ENCODE peak calls at places on chromosomes 5 and 9, in four cellular contexts. One of them, this sample, is unnamed.

GRCh38 chr5:133140311-133140710 is 88.5 kb downstream of the HSPA4 start:
- DNase-seq in HepG2: no peak
- DNase-seq in K562: no peak
- DNase-seq in GM12878: no peak
- DNase-seq in this sample: no peak

GRCh38 chr5:87649455-87649854 is 236.7 kb upstream of the CCNH start:
- DNase-seq in HepG2: no peak
- DNase-seq in K562: no peak
- DNase-seq in GM12878: no peak
- DNase-seq in this sample: no peak

GRCh38 chr9:106149956-106150355 is 455.6 kb downstream of the TMEM38B start:
- DNase-seq in HepG2: no peak
- DNase-seq in K562: no peak
- DNase-seq in GM12878: no peak
- DNase-seq in this sample: no peak

GRCh38 chr5:66701244-66701643 is 105.1 kb downstream of the MAST4 start:
- DNase-seq in HepG2: no peak
- DNase-seq in K562: no peak
- DNase-seq in GM12878: no peak
- DNase-seq in this sample: no peak

GRCh38 chr9:79774356-79774755 is 202.6 kb downstream of the TLE4 start:
- DNase-seq in HepG2: no peak
- DNase-seq in K562: no peak
- DNase-seq in GM12878: no peak
- DNase-seq in this sample: no peak

GRCh38 chr9:123081824-123082223 is 48.4 kb downstream of the GPR21 start:
- DNase-seq in HepG2: peak
- DNase-seq in K562: peak
- DNase-seq in GM12878: peak
- DNase-seq in this sample: no peak

GRCh38 chr5:111337133-111337532 is 112.9 kb downstream of the CAMK4 start:
- DNase-seq in HepG2: no peak
- DNase-seq in K562: no peak
- DNase-seq in GM12878: peak
- DNase-seq in this sample: no peak

GRCh38 chr9:80175286-80175906 is 603.6 kb downstream of the TLE4 start:
- DNase-seq in HepG2: peak
- DNase-seq in K562: peak
- DNase-seq in GM12878: no peak
- DNase-seq in this sample: no peak

GRCh38 chr9:128001411-128002298 is 20.9 kb upstream of the EEIG1 start:
- DNase-seq in HepG2: no peak
- DNase-seq in K562: peak
- DNase-seq in GM12878: no peak
- DNase-seq in this sample: peak

GRCh38 chr5:115977988-115978387 is 15.7 kb downstream of the LVRN start:
- DNase-seq in HepG2: no peak
- DNase-seq in K562: no peak
- DNase-seq in GM12878: no peak
- DNase-seq in this sample: no peak

GRCh38 chr5:61371474-61371873 is 39.4 kb downstream of the ZSWIM6 start:
- DNase-seq in HepG2: no peak
- DNase-seq in K562: no peak
- DNase-seq in GM12878: no peak
- DNase-seq in this sample: no peak

GRCh38 chr5:171310816-171311697 is 2.0 kb downstream of the TLX3 start:
- DNase-seq in HepG2: no peak
- DNase-seq in K562: no peak
- DNase-seq in GM12878: no peak
- DNase-seq in this sample: peak

GRCh38 chr9:136255896-136256890 is 10.6 kb upstream of the QSOX2 start:
- DNase-seq in HepG2: no peak
- DNase-seq in K562: peak
- DNase-seq in GM12878: no peak
- DNase-seq in this sample: no peak

GRCh38 chr5:63439537-63439936 is 522.7 kb downstream of the HTR1A start:
- DNase-seq in HepG2: no peak
- DNase-seq in K562: no peak
- DNase-seq in GM12878: no peak
- DNase-seq in this sample: no peak

GRCh38 chr5:164518741-164519080 is 1013.3 kb downstream of the MAT2B start:
- DNase-seq in HepG2: no peak
- DNase-seq in K562: no peak
- DNase-seq in GM12878: no peak
- DNase-seq in this sample: no peak

DNA sequence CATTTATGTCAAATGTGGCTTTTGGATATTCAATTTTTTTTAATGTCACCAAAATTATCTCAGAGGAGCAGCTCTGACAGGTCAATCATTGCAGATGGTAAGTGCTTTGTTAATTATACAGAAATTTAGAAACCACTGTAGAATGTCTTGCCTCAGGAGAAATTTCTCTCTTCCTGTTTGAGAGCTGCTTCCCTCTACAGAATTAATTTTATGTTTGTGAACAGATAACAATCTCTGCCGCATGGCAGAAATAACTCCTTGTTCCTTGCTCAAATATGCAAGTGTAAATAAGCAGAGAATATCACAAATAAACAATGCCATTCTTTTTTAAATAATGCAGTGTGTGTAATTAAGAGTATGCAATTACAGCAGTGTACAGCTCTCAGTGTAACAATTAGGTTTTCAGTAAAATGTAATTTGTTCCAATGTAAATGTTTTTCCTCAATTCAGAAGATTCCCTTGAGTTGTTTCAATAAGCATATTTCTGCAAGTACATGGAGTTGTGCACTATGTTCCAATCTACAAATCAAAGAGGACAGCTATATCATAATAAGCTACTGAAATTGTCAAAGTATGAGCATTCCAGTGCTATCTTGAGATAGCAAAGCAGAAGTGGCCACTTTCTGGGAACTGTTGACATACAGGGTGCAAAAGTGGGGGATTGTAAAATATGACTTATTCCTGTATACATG is 1012.8 kb downstream of the MAT2B start:
- DNase-seq in HepG2: no peak
- DNase-seq in K562: no peak
- DNase-seq in GM12878: no peak
- DNase-seq in this sample: no peak
- TF ChIP-seq TCF7 in HepG2: no peak
- TF ChIP-seq TCF7 in K562: no peak
- TF ChIP-seq TCF7 in GM12878: no peak
- TF ChIP-seq TCF7 in this sample: no peak

GRCh38 chr5:113151641-113152040 is 175.0 kb downstream of the DCP2 start:
- DNase-seq in HepG2: no peak
- DNase-seq in K562: no peak
- DNase-seq in GM12878: no peak
- DNase-seq in this sample: no peak

GRCh38 chr5:113150221-113150620 is 173.6 kb downstream of the DCP2 start:
- DNase-seq in HepG2: no peak
- DNase-seq in K562: no peak
- DNase-seq in GM12878: no peak
- DNase-seq in this sample: no peak

GRCh38 chr5:113150821-113151220 is 174.2 kb downstream of the DCP2 start:
- DNase-seq in HepG2: no peak
- DNase-seq in K562: no peak
- DNase-seq in GM12878: no peak
- DNase-seq in this sample: no peak

GRCh38 chr5:113147088-113147487 is 170.5 kb downstream of the DCP2 start:
- DNase-seq in HepG2: no peak
- DNase-seq in K562: no peak
- DNase-seq in GM12878: no peak
- DNase-seq in this sample: no peak

DNA sequence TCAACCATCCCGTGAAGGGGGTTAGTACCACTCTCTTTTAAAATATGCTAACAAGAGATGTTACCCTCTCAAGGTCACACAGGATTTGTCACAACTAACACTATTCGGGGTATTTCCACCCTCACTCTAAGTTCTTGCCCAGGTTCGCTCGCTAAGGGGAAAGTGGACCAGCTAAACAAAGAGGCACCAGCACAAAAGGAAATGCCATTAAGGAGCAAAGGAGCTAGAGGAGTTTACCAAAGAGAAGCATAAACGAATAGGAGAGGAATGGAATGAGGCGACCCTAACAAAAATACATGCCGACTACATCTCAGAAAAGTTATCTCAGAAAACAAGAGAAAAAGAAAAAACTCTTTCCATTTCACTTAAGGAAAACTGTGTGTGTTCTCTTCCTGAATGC is 170.9 kb downstream of the DCP2 start:
- DNase-seq in HepG2: no peak
- DNase-seq in K562: no peak
- DNase-seq in GM12878: no peak
- DNase-seq in this sample: no peak
- TF ChIP-seq TCF7 in HepG2: no peak
- TF ChIP-seq TCF7 in K562: no peak
- TF ChIP-seq TCF7 in GM12878: no peak
- TF ChIP-seq TCF7 in this sample: no peak

DNA sequence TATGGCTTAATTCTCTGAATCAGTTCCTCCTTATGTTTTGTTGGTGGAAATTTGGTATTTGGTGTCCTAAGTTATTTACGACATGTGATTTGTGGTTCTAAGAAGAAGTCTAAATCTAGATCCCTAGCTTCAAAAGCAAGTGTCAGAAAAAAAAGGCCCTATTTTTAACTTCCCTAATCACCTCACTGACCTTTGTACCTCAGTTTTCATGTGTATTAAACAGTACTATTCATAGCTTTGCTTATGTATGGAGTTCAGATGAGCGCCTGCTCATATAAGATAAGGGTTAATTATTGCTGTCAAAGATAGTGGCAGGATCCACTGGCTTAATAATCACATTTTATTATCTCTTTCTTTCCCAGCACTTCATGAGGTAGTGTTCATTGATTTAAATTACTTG is 318.2 kb downstream of the PARP8 start:
- DNase-seq in HepG2: no peak
- DNase-seq in K562: no peak
- DNase-seq in GM12878: no peak
- DNase-seq in this sample: no peak
- TF ChIP-seq TCF7 in HepG2: no peak
- TF ChIP-seq TCF7 in K562: no peak
- TF ChIP-seq TCF7 in GM12878: no peak
- TF ChIP-seq TCF7 in this sample: no peak

DNA sequence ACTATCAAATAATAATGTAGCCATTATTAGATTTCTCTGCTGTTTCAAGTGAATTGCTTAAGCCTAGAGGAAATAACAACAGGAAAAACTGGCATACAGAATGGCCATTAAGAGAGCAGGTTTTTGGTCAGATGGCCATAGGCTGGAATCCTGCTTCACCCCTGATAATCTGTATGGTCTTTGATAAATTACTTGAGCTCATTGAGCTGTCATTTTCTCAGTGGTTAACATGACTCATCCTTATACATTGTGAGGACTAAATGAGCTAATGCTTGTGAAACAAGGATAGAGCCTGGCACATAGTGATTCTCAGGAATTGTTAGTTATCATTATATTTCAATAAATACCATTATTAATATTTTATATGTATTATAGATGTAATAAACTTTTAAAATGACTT is 516.5 kb downstream of the KIF4B start:
- DNase-seq in HepG2: no peak
- DNase-seq in K562: no peak
- DNase-seq in GM12878: no peak
- DNase-seq in this sample: no peak
- TF ChIP-seq TCF7 in HepG2: no peak
- TF ChIP-seq TCF7 in K562: no peak
- TF ChIP-seq TCF7 in GM12878: no peak
- TF ChIP-seq TCF7 in this sample: no peak

GRCh38 chr5:56148453-56148971 is 84.6 kb downstream of the ANKRD55 start:
- DNase-seq in HepG2: no peak
- DNase-seq in K562: no peak
- DNase-seq in GM12878: peak
- DNase-seq in this sample: no peak
- TF ChIP-seq TCF7 in HepG2: no peak
- TF ChIP-seq TCF7 in K562: no peak
- TF ChIP-seq TCF7 in GM12878: no peak
- TF ChIP-seq TCF7 in this sample: no peak

GRCh38 chr9:23841304-23841703 is 15.3 kb upstream of the ELAVL2 start:
- DNase-seq in HepG2: no peak
- DNase-seq in K562: no peak
- DNase-seq in GM12878: no peak
- DNase-seq in this sample: no peak
- TF ChIP-seq TCF7 in HepG2: no peak
- TF ChIP-seq TCF7 in K562: no peak
- TF ChIP-seq TCF7 in GM12878: no peak
- TF ChIP-seq TCF7 in this sample: no peak

GRCh38 chr9:88235615-88236014 is 97.3 kb upstream of the SPATA31C2 start:
- DNase-seq in HepG2: no peak
- DNase-seq in K562: no peak
- DNase-seq in GM12878: no peak
- DNase-seq in this sample: no peak
- TF ChIP-seq TCF7 in HepG2: no peak
- TF ChIP-seq TCF7 in K562: no peak
- TF ChIP-seq TCF7 in GM12878: no peak
- TF ChIP-seq TCF7 in this sample: no peak

GRCh38 chr5:9335754-9336495 is 209.9 kb downstream of the SEMA5A start:
- DNase-seq in HepG2: no peak
- DNase-seq in K562: no peak
- DNase-seq in GM12878: no peak
- DNase-seq in this sample: no peak
- TF ChIP-seq TCF7 in HepG2: no peak
- TF ChIP-seq TCF7 in K562: no peak
- TF ChIP-seq TCF7 in GM12878: no peak
- TF ChIP-seq TCF7 in this sample: no peak

GRCh38 chr9:96646081-96646991 is 8.8 kb downstream of the PRXL2C start:
- DNase-seq in HepG2: no peak
- DNase-seq in K562: no peak
- DNase-seq in GM12878: no peak
- DNase-seq in this sample: no peak
- TF ChIP-seq TCF7 in HepG2: no peak
- TF ChIP-seq TCF7 in K562: no peak
- TF ChIP-seq TCF7 in GM12878: no peak
- TF ChIP-seq TCF7 in this sample: no peak

DNA sequence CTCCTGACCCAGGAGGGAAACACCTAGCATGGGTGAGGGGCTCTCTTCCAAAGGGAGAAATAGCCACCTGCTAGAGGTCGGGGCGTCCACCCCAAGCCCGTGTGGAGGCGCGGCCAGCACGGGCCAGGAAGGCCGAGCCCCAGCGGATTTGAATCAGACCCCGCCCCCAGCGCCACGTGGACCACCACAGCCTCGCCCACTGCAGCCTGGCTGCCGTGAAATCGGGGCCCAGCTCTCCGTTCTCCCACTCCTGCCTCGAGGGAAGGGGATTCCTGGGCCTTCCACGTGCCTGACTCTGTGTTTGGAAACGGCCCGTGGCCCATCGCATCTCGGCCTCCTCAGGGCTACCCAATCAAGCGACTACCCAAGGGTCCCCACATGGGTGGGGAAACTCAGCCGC is 31.6 kb downstream of the SLC6A18 start:
- DNase-seq in HepG2: no peak
- DNase-seq in K562: no peak
- DNase-seq in GM12878: no peak
- DNase-seq in this sample: no peak
- TF ChIP-seq TCF7 in HepG2: no peak
- TF ChIP-seq TCF7 in K562: no peak
- TF ChIP-seq TCF7 in GM12878: no peak
- TF ChIP-seq TCF7 in this sample: no peak